ENCODE peak calls at places on chromosome 13, in four cellular contexts. One of them, this sample, is unnamed.

GRCh38 chr13:84985860-84986259 is 813.4 kb downstream of the SLITRK6 start:
- DNase-seq in ascending aorta: no peak
- DNase-seq in body of pancreas: no peak
- DNase-seq in foreskin fibroblast: no peak
- DNase-seq in this sample: no peak

GRCh38 chr13:42524487-42525034 is 49.4 kb upstream of the TNFSF11 start:
- DNase-seq in ascending aorta: no peak
- DNase-seq in body of pancreas: peak
- DNase-seq in foreskin fibroblast: no peak
- DNase-seq in this sample: peak

GRCh38 chr13:108346376-108346775 is 76.9 kb downstream of the TNFSF13B start:
- DNase-seq in ascending aorta: no peak
- DNase-seq in body of pancreas: no peak
- DNase-seq in foreskin fibroblast: no peak
- DNase-seq in this sample: no peak

GRCh38 chr13:113148940-113149503 is 9.4 kb upstream of the PROZ start:
- DNase-seq in ascending aorta: peak
- DNase-seq in body of pancreas: no peak
- DNase-seq in foreskin fibroblast: no peak
- DNase-seq in this sample: no peak

GRCh38 chr13:24005711-24006281 is 108.5 kb upstream of the C1QTNF9B start:
- DNase-seq in ascending aorta: no peak
- DNase-seq in body of pancreas: no peak
- DNase-seq in foreskin fibroblast: no peak
- DNase-seq in this sample: no peak

GRCh38 chr13:39415003-39415402 is 188.0 kb downstream of the LHFPL6 start:
- DNase-seq in ascending aorta: no peak
- DNase-seq in body of pancreas: peak
- DNase-seq in foreskin fibroblast: no peak
- DNase-seq in this sample: no peak

GRCh38 chr13:73656863-73657262 is 477.3 kb downstream of the KLF12 start:
- DNase-seq in ascending aorta: no peak
- DNase-seq in body of pancreas: no peak
- DNase-seq in foreskin fibroblast: no peak
- DNase-seq in this sample: no peak

GRCh38 chr13:113152894-113153809 is 5.3 kb upstream of the PROZ start:
- DNase-seq in ascending aorta: peak
- DNase-seq in body of pancreas: peak
- DNase-seq in foreskin fibroblast: no peak
- DNase-seq in this sample: peak

GRCh38 chr13:23466144-23467002 is 32.9 kb upstream of the SACS start:
- DNase-seq in ascending aorta: peak
- DNase-seq in body of pancreas: peak
- DNase-seq in foreskin fibroblast: peak
- DNase-seq in this sample: peak

GRCh38 chr13:29808264-29808663 is 42.2 kb downstream of the UBL3 start:
- DNase-seq in ascending aorta: no peak
- DNase-seq in body of pancreas: no peak
- DNase-seq in foreskin fibroblast: no peak
- DNase-seq in this sample: no peak

GRCh38 chr13:25980255-25980654 is 71.6 kb downstream of the SHISA2 start:
- DNase-seq in ascending aorta: no peak
- DNase-seq in body of pancreas: peak
- DNase-seq in foreskin fibroblast: no peak
- DNase-seq in this sample: peak

GRCh38 chr13:57612568-57612967 is 19.0 kb upstream of the PCDH17 start:
- DNase-seq in ascending aorta: no peak
- DNase-seq in body of pancreas: no peak
- DNase-seq in foreskin fibroblast: no peak
- DNase-seq in this sample: no peak

GRCh38 chr13:49585220-49586157 is at the start of gene RCBTB1:
- DNase-seq in ascending aorta: peak
- DNase-seq in body of pancreas: peak
- DNase-seq in foreskin fibroblast: peak
- DNase-seq in this sample: peak
- H3K4me3 ChIP-seq in ascending aorta: peak
- H3K4me3 ChIP-seq in body of pancreas: peak
- H3K4me3 ChIP-seq in foreskin fibroblast: peak
- H3K4me3 ChIP-seq in this sample: peak

DNA sequence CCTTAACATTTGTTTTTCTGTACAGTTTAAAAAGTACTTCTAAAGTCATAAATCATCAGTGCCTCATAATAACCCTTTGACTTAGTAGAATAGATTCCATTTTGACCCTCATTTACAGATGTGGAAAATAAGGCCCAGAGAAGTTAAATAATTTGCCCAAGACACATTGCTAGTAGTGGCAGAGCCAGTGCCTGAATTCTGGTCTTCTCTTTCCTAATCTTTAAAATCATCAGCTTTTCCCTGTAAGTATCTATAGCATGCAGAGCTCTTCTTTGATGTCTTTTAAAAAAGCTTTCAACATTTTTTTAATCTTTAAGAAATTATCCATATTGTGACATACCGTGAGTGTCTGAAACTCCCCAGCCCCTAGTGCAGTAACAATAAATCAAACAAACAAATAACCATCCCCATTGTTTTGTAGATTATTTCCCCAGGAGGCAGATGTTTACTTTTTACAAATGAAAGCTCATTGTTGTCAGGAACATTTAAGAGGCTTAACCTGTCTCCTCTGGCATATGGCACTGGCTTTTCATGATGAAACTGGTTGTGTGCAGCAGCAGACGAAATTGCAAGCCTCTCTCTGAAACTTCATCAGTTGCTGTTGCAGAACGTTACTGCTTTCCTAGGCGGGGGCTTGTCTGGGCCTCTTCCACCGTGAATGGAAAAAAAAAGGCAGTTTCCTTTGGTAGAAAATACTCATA is 31.7 kb upstream of the PCDH8 start:
- DNase-seq in ascending aorta: no peak
- DNase-seq in body of pancreas: no peak
- DNase-seq in foreskin fibroblast: no peak
- DNase-seq in this sample: no peak
- H3K4me3 ChIP-seq in ascending aorta: no peak
- H3K4me3 ChIP-seq in body of pancreas: no peak
- H3K4me3 ChIP-seq in foreskin fibroblast: no peak
- H3K4me3 ChIP-seq in this sample: no peak

GRCh38 chr13:110411316-110412105 is 104.4 kb downstream of the COL4A2 start:
- DNase-seq in ascending aorta: peak
- DNase-seq in body of pancreas: no peak
- DNase-seq in foreskin fibroblast: no peak
- DNase-seq in this sample: no peak
- H3K4me3 ChIP-seq in ascending aorta: no peak
- H3K4me3 ChIP-seq in body of pancreas: no peak
- H3K4me3 ChIP-seq in foreskin fibroblast: no peak
- H3K4me3 ChIP-seq in this sample: no peak

DNA sequence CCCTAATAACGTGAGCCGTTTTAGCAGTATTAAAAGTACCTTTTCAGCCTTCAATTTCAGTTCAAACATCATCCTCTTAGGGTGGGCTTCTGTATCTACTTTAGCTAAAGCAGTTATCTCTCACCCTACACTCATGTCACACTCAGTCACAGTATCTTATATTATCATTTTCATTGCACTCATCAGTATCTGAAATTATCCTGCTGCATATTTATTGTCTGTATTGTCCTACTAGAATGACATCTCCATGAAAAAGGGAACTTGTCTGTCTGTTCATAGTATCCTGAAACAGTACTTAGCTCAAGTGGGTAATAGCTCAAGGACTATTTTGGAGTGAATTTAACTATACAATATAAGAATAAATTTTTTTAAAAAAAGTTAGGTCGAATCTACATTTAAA is 19.9 kb upstream of the RFC3 start:
- DNase-seq in ascending aorta: no peak
- DNase-seq in body of pancreas: no peak
- DNase-seq in foreskin fibroblast: no peak
- DNase-seq in this sample: no peak
- H3K4me3 ChIP-seq in ascending aorta: no peak
- H3K4me3 ChIP-seq in body of pancreas: no peak
- H3K4me3 ChIP-seq in foreskin fibroblast: no peak
- H3K4me3 ChIP-seq in this sample: no peak

GRCh38 chr13:112103260-112103843 is 36.4 kb downstream of the SOX1 start:
- DNase-seq in ascending aorta: no peak
- DNase-seq in body of pancreas: no peak
- DNase-seq in foreskin fibroblast: no peak
- DNase-seq in this sample: no peak
- H3K4me3 ChIP-seq in ascending aorta: no peak
- H3K4me3 ChIP-seq in body of pancreas: no peak
- H3K4me3 ChIP-seq in foreskin fibroblast: no peak
- H3K4me3 ChIP-seq in this sample: no peak